ENCODE peak calls at places on chromosome 21, in four cellular contexts. D is OCI-LY7, Z is heart left ventricle, K is GM23248. I is an unnamed sample. For H3K4me1, the result is how much of the 10 kb centered on the place peaks cover.

GRCh38 chr21:25670726-25671125 is 31.7 kb downstream of the JAM2 start:
- DNase-seq in K (peak), Z (no peak), D (no peak), I (no peak)

GRCh38 chr21:28993293-28993629 is 584 bp upstream of the LTN1 start:
- DNase-seq in D (no peak), Z (no peak), K (no peak), I (no peak)

GRCh38 chr21:16624468-16625102 is 888.3 kb upstream of the CXADR start:
- DNase-seq in D (no peak), Z (no peak), K (no peak), I (no peak)

GRCh38 chr21:24456358-24456757 is 1150.9 kb downstream of the MRPL39 start:
- DNase-seq in Z (no peak), D (no peak), K (no peak), I (no peak)

GRCh38 chr21:46622226-46622625 is 13.2 kb upstream of the PRMT2 start:
- DNase-seq in K (no peak), D (no peak), Z (peak), I (no peak)

GRCh38 chr21:33550772-33551660 is 8.2 kb downstream of the SON start:
- DNase-seq in D (no peak), Z (no peak), K (no peak), I (no peak)

GRCh38 chr21:38178653-38179503 is 77.9 kb upstream of the KCNJ15 start:
- DNase-seq in Z (no peak), K (no peak), D (no peak), I (no peak)

GRCh38 chr21:26057488-26058170 is 112.9 kb downstream of the APP start:
- DNase-seq in Z (no peak), D (no peak), K (no peak), I (no peak)

GRCh38 chr21:27674037-27674436 is 707.1 kb upstream of the ADAMTS5 start:
- DNase-seq in D (no peak), Z (no peak), K (peak), I (no peak)

GRCh38 chr21:28253971-28254370 is 738.7 kb downstream of the LTN1 start:
- DNase-seq in Z (no peak), D (no peak), K (peak), I (no peak)

GRCh38 chr21:33070921-33071877 is 1.3 kb downstream of the OLIG1 start:
- DNase-seq in Z (peak), K (peak), D (no peak), I (no peak)

GRCh38 chr21:46161180-46161799 is 5.9 kb upstream of the FTCD start:
- DNase-seq in D (no peak), Z (peak), K (no peak), I (no peak)

GRCh38 chr21:25563399-25564116 is 43.7 kb downstream of the MRPL39 start:
- DNase-seq in D (no peak), K (peak), Z (no peak), I (no peak)

GRCh38 chr21:31780944-31781343 is 49.0 kb upstream of the SCAF4 start:
- DNase-seq in Z (no peak), K (no peak), D (peak), I (peak)

GRCh38 chr21:16775056-16775455 is 737.8 kb upstream of the CXADR start:
- DNase-seq in K (no peak), D (no peak), Z (no peak), I (no peak)

GRCh38 chr21:46559291-46559983 is 45.4 kb downstream of the S100B start:
- DNase-seq in D (peak), K (no peak), Z (no peak), I (peak)

GRCh38 chr21:41931041-41931451 is 22.8 kb downstream of the C2CD2 start:
- DNase-seq in K (no peak), D (no peak), Z (no peak), I (no peak)

GRCh38 chr21:41927727-41928409 is 25.9 kb downstream of the C2CD2 start:
- DNase-seq in D (peak), Z (no peak), K (no peak), I (no peak)

GRCh38 chr21:41926807-41927171 is 27.0 kb downstream of the C2CD2 start:
- DNase-seq in Z (no peak), D (no peak), K (no peak), I (no peak)

GRCh38 chr21:41928621-41929220 is 25.1 kb downstream of the C2CD2 start:
- DNase-seq in K (no peak), Z (no peak), D (peak), I (no peak)

GRCh38 chr21:41929248-41929647 is 24.6 kb downstream of the C2CD2 start:
- DNase-seq in K (no peak), Z (no peak), D (peak), I (no peak)
- H3K4me1 ChIP-seq in K (under half), Z (under half), D (half or more), I (under half)

GRCh38 chr21:44947930-44948331 is 8.1 kb downstream of the SLX9 start:
- DNase-seq in K (no peak), Z (peak), D (no peak), I (no peak)

GRCh38 chr21:44950016-44950326 is 10.1 kb downstream of the SLX9 start:
- DNase-seq in Z (no peak), K (peak), D (no peak), I (no peak)

GRCh38 chr21:44950351-44950750 is 10.5 kb downstream of the SLX9 start:
- DNase-seq in Z (peak), K (no peak), D (no peak), I (no peak)

GRCh38 chr21:44948426-44949120 is 8.7 kb downstream of the SLX9 start:
- DNase-seq in K (no peak), D (no peak), Z (peak), I (no peak)

DNA sequence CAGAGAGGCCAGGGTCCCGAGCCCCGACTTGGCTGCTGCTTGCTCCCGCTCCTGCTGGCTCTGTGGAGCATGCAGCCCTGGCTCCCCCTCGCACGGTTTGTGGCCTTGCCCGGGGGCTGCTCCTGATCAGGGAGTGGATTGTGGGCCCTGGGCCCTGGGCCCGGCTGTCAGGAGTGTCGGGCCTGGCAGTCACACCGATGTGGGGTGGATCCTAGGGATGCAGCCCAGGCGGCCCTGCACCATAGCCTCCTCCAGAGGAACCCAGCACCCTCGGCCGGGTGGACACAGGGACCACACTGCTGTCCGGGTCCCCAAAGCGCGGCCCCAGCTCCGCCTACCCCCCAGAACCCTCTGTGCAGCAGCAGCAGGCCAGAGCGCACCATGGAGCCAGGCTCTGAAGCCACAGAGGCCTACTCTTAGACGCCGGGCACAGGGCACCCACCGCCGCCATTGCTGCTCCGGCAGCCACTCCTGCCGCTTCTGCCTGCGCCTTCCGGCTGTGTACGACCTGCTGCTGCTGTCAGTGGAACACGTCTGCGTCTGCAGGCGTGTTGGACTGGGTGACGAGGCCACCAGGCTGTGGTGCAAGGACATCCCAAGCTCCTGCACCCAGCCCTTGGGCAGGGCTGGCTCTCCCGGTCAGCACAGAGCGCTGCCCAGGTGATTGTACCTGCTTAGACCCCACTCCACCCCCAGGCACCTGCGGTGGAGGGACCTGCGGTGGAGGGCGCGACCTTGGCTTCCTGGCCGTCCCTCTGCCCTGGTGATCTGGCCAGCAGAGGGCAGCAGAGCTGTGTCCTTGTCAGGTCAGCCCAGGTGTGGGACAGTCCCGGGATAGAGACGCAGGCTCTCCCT is 9.6 kb downstream of the SLX9 start:
- DNase-seq in Z (peak), K (peak), D (peak), I (peak)
- H3K27ac ChIP-seq in Z (peak), K (no peak), D (no peak), I (no peak)

GRCh38 chr21:45109831-45110492 is 35.6 kb downstream of the ADARB1 start:
- DNase-seq in Z (no peak), K (no peak), D (peak), I (peak)

GRCh38 chr21:45110873-45111624 is 36.7 kb downstream of the ADARB1 start:
- DNase-seq in D (peak), Z (no peak), K (no peak), I (peak)

GRCh38 chr21:45108808-45109800 is 34.7 kb downstream of the ADARB1 start:
- DNase-seq in Z (no peak), D (no peak), K (no peak), I (no peak)

GRCh38 chr21:45105906-45106485 is 31.6 kb downstream of the ADARB1 start:
- DNase-seq in D (no peak), Z (no peak), K (no peak), I (no peak)

DNA sequence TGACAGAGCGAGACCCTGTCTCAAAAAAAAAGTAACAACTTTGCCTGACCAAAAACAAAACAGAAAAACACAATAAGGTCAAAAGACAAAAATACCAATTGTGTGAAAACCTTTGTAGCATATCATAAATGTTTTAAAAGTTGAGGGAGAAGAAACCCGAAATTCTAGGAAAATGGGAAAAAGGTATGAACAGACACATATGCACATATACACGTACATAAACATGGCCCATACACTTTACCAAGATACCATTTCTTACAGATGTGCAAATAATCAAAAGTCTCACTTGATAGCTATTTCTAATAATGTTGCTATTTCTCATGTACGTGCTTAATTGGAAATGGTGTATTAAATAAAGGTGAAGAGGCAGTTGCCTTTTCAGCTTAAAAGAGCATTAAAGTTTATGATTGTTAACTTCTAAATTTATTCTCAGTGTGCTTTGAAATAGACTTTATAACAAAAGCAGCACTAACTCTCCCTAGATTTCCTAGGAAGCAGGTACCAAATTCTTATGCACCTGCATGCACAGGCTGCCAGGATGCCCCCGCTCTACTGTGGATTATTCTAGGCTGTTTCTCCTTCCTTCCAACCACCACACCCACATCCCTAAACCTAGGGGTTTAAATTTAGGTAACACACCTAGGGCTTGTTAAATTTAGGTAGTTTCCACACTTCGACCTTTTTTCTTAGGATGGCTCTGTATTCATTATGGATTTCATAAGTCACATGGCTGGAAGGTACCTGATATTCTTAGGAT is 33.8 kb downstream of the ADARB1 start:
- DNase-seq in Z (no peak), K (no peak), D (no peak), I (no peak)
- H3K4me1 ChIP-seq in Z (under half), K (under half), D (half or more), I (under half)

GRCh38 chr21:36461277-36461917 is 18.5 kb downstream of the CLDN14 start:
- DNase-seq in Z (no peak), K (no peak), D (no peak), I (no peak)
- H3K27ac ChIP-seq in Z (no peak), K (no peak), D (no peak), I (no peak)